ENCODE peak calls at places on chromosomes 5 and 9, in four cellular contexts. One of them, this sample, is unnamed.

GRCh38 chr5:77993799-77994318 is 217.7 kb upstream of the TBCA start:
- DNase-seq in brain microvascular endothelial cell: no peak
- DNase-seq in fibroblast of pulmonary artery: no peak
- DNase-seq in cardiac fibroblast: no peak
- DNase-seq in this sample: no peak

GRCh38 chr5:134245101-134245604 is 19.3 kb upstream of the PPP2CA start:
- DNase-seq in brain microvascular endothelial cell: peak
- DNase-seq in fibroblast of pulmonary artery: peak
- DNase-seq in cardiac fibroblast: peak
- DNase-seq in this sample: no peak

GRCh38 chr5:15500326-15500958 is 462 bp downstream of the FBXL7 start:
- DNase-seq in fibroblast of pulmonary artery: peak
- DNase-seq in brain microvascular endothelial cell: peak
- DNase-seq in cardiac fibroblast: peak
- DNase-seq in this sample: no peak

GRCh38 chr9:99778308-99778707 is 43.4 kb upstream of the NR4A3 start:
- DNase-seq in brain microvascular endothelial cell: peak
- DNase-seq in fibroblast of pulmonary artery: peak
- DNase-seq in cardiac fibroblast: peak
- DNase-seq in this sample: peak

GRCh38 chr5:39428639-39429038 is 3.9 kb upstream of the DAB2 start:
- DNase-seq in cardiac fibroblast: no peak
- DNase-seq in brain microvascular endothelial cell: no peak
- DNase-seq in fibroblast of pulmonary artery: no peak
- DNase-seq in this sample: no peak

GRCh38 chr5:75670571-75670970 is 46.7 kb downstream of the POC5 start:
- DNase-seq in fibroblast of pulmonary artery: peak
- DNase-seq in brain microvascular endothelial cell: no peak
- DNase-seq in cardiac fibroblast: no peak
- DNase-seq in this sample: no peak

GRCh38 chr9:120715331-120715924 is 1.2 kb upstream of the MEGF9 start:
- DNase-seq in brain microvascular endothelial cell: peak
- DNase-seq in fibroblast of pulmonary artery: peak
- DNase-seq in cardiac fibroblast: peak
- DNase-seq in this sample: peak

GRCh38 chr9:131661954-131662621 is 77.8 kb downstream of the RAPGEF1 start:
- DNase-seq in brain microvascular endothelial cell: no peak
- DNase-seq in fibroblast of pulmonary artery: no peak
- DNase-seq in cardiac fibroblast: no peak
- DNase-seq in this sample: no peak

GRCh38 chr5:65359981-65360380 is 121.7 kb downstream of the ADAMTS6 start:
- DNase-seq in brain microvascular endothelial cell: no peak
- DNase-seq in fibroblast of pulmonary artery: peak
- DNase-seq in cardiac fibroblast: peak
- DNase-seq in this sample: no peak

GRCh38 chr9:13786131-13786530 is 506.6 kb upstream of the MPDZ start:
- DNase-seq in fibroblast of pulmonary artery: peak
- DNase-seq in brain microvascular endothelial cell: peak
- DNase-seq in cardiac fibroblast: peak
- DNase-seq in this sample: no peak

GRCh38 chr9:135960328-135961276 is 571 bp downstream of the UBAC1 start:
- DNase-seq in fibroblast of pulmonary artery: no peak
- DNase-seq in brain microvascular endothelial cell: no peak
- DNase-seq in cardiac fibroblast: peak
- DNase-seq in this sample: no peak

GRCh38 chr9:136274786-136275654 is 28.9 kb downstream of the CCDC187 start:
- DNase-seq in brain microvascular endothelial cell: no peak
- DNase-seq in fibroblast of pulmonary artery: no peak
- DNase-seq in cardiac fibroblast: no peak
- DNase-seq in this sample: no peak

GRCh38 chr5:121681200-121681855 is 170.4 kb upstream of the FTMT start:
- DNase-seq in cardiac fibroblast: no peak
- DNase-seq in fibroblast of pulmonary artery: no peak
- DNase-seq in brain microvascular endothelial cell: no peak
- DNase-seq in this sample: no peak

GRCh38 chr5:105735704-105736103 is 1935.0 kb downstream of the EFNA5 start:
- DNase-seq in cardiac fibroblast: no peak
- DNase-seq in brain microvascular endothelial cell: peak
- DNase-seq in fibroblast of pulmonary artery: peak
- DNase-seq in this sample: no peak

GRCh38 chr5:177370488-177371119 is 12.9 kb downstream of the RGS14 start:
- DNase-seq in fibroblast of pulmonary artery: peak
- DNase-seq in brain microvascular endothelial cell: peak
- DNase-seq in cardiac fibroblast: peak
- DNase-seq in this sample: peak

GRCh38 chr9:20511680-20512079 is 110.6 kb downstream of the MLLT3 start:
- DNase-seq in cardiac fibroblast: no peak
- DNase-seq in fibroblast of pulmonary artery: peak
- DNase-seq in brain microvascular endothelial cell: peak
- DNase-seq in this sample: no peak

GRCh38 chr9:110217656-110218099 is 9.7 kb upstream of the C9orf152 start:
- DNase-seq in brain microvascular endothelial cell: peak
- DNase-seq in fibroblast of pulmonary artery: peak
- DNase-seq in cardiac fibroblast: peak
- DNase-seq in this sample: peak

GRCh38 chr5:55924744-55925143 is 70.0 kb downstream of the IL6ST start:
- DNase-seq in brain microvascular endothelial cell: no peak
- DNase-seq in cardiac fibroblast: no peak
- DNase-seq in fibroblast of pulmonary artery: no peak
- DNase-seq in this sample: no peak

GRCh38 chr9:73050887-73051550 is 98.2 kb upstream of the ALDH1A1 start:
- DNase-seq in cardiac fibroblast: no peak
- DNase-seq in fibroblast of pulmonary artery: no peak
- DNase-seq in brain microvascular endothelial cell: no peak
- DNase-seq in this sample: no peak

GRCh38 chr5:100904259-100904822 is 1.3 kb upstream of the ST8SIA4 start:
- DNase-seq in brain microvascular endothelial cell: no peak
- DNase-seq in fibroblast of pulmonary artery: no peak
- DNase-seq in cardiac fibroblast: no peak
- DNase-seq in this sample: no peak

GRCh38 chr9:113998114-113998513 is 80.0 kb downstream of the AMBP start:
- DNase-seq in fibroblast of pulmonary artery: no peak
- DNase-seq in brain microvascular endothelial cell: no peak
- DNase-seq in cardiac fibroblast: no peak
- DNase-seq in this sample: no peak

GRCh38 chr5:101943784-101944183 is 352.3 kb downstream of the SLCO4C1 start:
- DNase-seq in fibroblast of pulmonary artery: no peak
- DNase-seq in cardiac fibroblast: peak
- DNase-seq in brain microvascular endothelial cell: no peak
- DNase-seq in this sample: no peak

GRCh38 chr9:83570359-83570758 is 32.2 kb upstream of the FRMD3 start:
- DNase-seq in brain microvascular endothelial cell: no peak
- DNase-seq in fibroblast of pulmonary artery: no peak
- DNase-seq in cardiac fibroblast: peak
- DNase-seq in this sample: no peak

GRCh38 chr9:15510789-15511575 is at the start of gene PSIP1:
- DNase-seq in fibroblast of pulmonary artery: peak
- DNase-seq in brain microvascular endothelial cell: peak
- DNase-seq in cardiac fibroblast: peak
- DNase-seq in this sample: peak

GRCh38 chr9:112241491-112241890 is 66.4 kb upstream of the SUSD1 start:
- DNase-seq in fibroblast of pulmonary artery: peak
- DNase-seq in cardiac fibroblast: peak
- DNase-seq in brain microvascular endothelial cell: peak
- DNase-seq in this sample: no peak

GRCh38 chr9:38689678-38690077 is 30.3 kb downstream of the FAM240B start:
- DNase-seq in fibroblast of pulmonary artery: peak
- DNase-seq in brain microvascular endothelial cell: no peak
- DNase-seq in cardiac fibroblast: peak
- DNase-seq in this sample: no peak

GRCh38 chr5:33379757-33380156 is 61.0 kb upstream of the TARS1 start:
- DNase-seq in cardiac fibroblast: peak
- DNase-seq in brain microvascular endothelial cell: no peak
- DNase-seq in fibroblast of pulmonary artery: peak
- DNase-seq in this sample: no peak

GRCh38 chr5:71601222-71602026 is 14.3 kb downstream of the MCCC2 start:
- DNase-seq in brain microvascular endothelial cell: peak
- DNase-seq in fibroblast of pulmonary artery: peak
- DNase-seq in cardiac fibroblast: peak
- DNase-seq in this sample: peak

GRCh38 chr5:137617806-137618205 is 118.1 kb downstream of the KLHL3 start:
- DNase-seq in fibroblast of pulmonary artery: peak
- DNase-seq in brain microvascular endothelial cell: peak
- DNase-seq in cardiac fibroblast: peak
- DNase-seq in this sample: no peak

GRCh38 chr5:53542917-53543316 is 17.5 kb upstream of the NDUFS4 start:
- DNase-seq in fibroblast of pulmonary artery: no peak
- DNase-seq in cardiac fibroblast: no peak
- DNase-seq in brain microvascular endothelial cell: no peak
- DNase-seq in this sample: no peak

GRCh38 chr9:119441338-119441737 is 72.1 kb upstream of the BRINP1 start:
- DNase-seq in cardiac fibroblast: no peak
- DNase-seq in brain microvascular endothelial cell: no peak
- DNase-seq in fibroblast of pulmonary artery: no peak
- DNase-seq in this sample: no peak

GRCh38 chr5:52674815-52675545 is 112.7 kb upstream of the ITGA1 start:
- DNase-seq in cardiac fibroblast: peak
- DNase-seq in brain microvascular endothelial cell: peak
- DNase-seq in fibroblast of pulmonary artery: peak
- DNase-seq in this sample: peak

GRCh38 chr9:95127249-95128176 is 190.0 kb downstream of the FANCC start:
- DNase-seq in cardiac fibroblast: peak
- DNase-seq in fibroblast of pulmonary artery: peak
- DNase-seq in brain microvascular endothelial cell: peak
- DNase-seq in this sample: no peak

GRCh38 chr9:137486545-137487453 is 27.7 kb upstream of the NSMF start:
- DNase-seq in brain microvascular endothelial cell: no peak
- DNase-seq in fibroblast of pulmonary artery: no peak
- DNase-seq in cardiac fibroblast: no peak
- DNase-seq in this sample: no peak

GRCh38 chr9:90965141-90965910 is 163.7 kb downstream of the SYK start:
- DNase-seq in brain microvascular endothelial cell: peak
- DNase-seq in cardiac fibroblast: peak
- DNase-seq in fibroblast of pulmonary artery: no peak
- DNase-seq in this sample: no peak

GRCh38 chr5:32601623-32602295 is 16.4 kb downstream of the SUB1 start:
- DNase-seq in fibroblast of pulmonary artery: no peak
- DNase-seq in cardiac fibroblast: no peak
- DNase-seq in brain microvascular endothelial cell: no peak
- DNase-seq in this sample: no peak

GRCh38 chr5:10227396-10227795 is 22.3 kb downstream of the ATPSCKMT start:
- DNase-seq in fibroblast of pulmonary artery: peak
- DNase-seq in brain microvascular endothelial cell: peak
- DNase-seq in cardiac fibroblast: no peak
- DNase-seq in this sample: no peak

GRCh38 chr5:60992871-60993270 is 47.9 kb downstream of the NDUFAF2 start:
- DNase-seq in brain microvascular endothelial cell: no peak
- DNase-seq in cardiac fibroblast: no peak
- DNase-seq in fibroblast of pulmonary artery: no peak
- DNase-seq in this sample: no peak

GRCh38 chr9:111566234-111566633 is 33.2 kb downstream of the PTGR1 start:
- DNase-seq in brain microvascular endothelial cell: no peak
- DNase-seq in cardiac fibroblast: peak
- DNase-seq in fibroblast of pulmonary artery: peak
- DNase-seq in this sample: no peak

GRCh38 chr9:136439550-136440408 is at the start of gene INPP5E:
- DNase-seq in fibroblast of pulmonary artery: peak
- DNase-seq in cardiac fibroblast: peak
- DNase-seq in brain microvascular endothelial cell: peak
- DNase-seq in this sample: no peak

GRCh38 chr5:145793574-145793973 is 41.6 kb downstream of the PRELID2 start:
- DNase-seq in fibroblast of pulmonary artery: no peak
- DNase-seq in brain microvascular endothelial cell: no peak
- DNase-seq in cardiac fibroblast: no peak
- DNase-seq in this sample: no peak
- H3K4me3 ChIP-seq in fibroblast of pulmonary artery: no peak
- H3K4me3 ChIP-seq in brain microvascular endothelial cell: no peak
- H3K4me3 ChIP-seq in cardiac fibroblast: no peak
- H3K4me3 ChIP-seq in this sample: no peak

GRCh38 chr9:115717711-115718173 is 435.8 kb upstream of the PAPPA start:
- DNase-seq in cardiac fibroblast: peak
- DNase-seq in brain microvascular endothelial cell: peak
- DNase-seq in fibroblast of pulmonary artery: peak
- DNase-seq in this sample: peak
- TF ChIP-seq CTCF in cardiac fibroblast: no peak
- TF ChIP-seq CTCF in brain microvascular endothelial cell: no peak
- TF ChIP-seq CTCF in fibroblast of pulmonary artery: no peak
- TF ChIP-seq CTCF in this sample: no peak

GRCh38 chr5:86929123-86929766 is 311.5 kb downstream of the COX7C start:
- DNase-seq in fibroblast of pulmonary artery: no peak
- DNase-seq in cardiac fibroblast: no peak
- DNase-seq in brain microvascular endothelial cell: no peak
- DNase-seq in this sample: no peak
- H3K4me3 ChIP-seq in fibroblast of pulmonary artery: no peak
- H3K4me3 ChIP-seq in cardiac fibroblast: no peak
- H3K4me3 ChIP-seq in brain microvascular endothelial cell: no peak
- H3K4me3 ChIP-seq in this sample: no peak

DNA sequence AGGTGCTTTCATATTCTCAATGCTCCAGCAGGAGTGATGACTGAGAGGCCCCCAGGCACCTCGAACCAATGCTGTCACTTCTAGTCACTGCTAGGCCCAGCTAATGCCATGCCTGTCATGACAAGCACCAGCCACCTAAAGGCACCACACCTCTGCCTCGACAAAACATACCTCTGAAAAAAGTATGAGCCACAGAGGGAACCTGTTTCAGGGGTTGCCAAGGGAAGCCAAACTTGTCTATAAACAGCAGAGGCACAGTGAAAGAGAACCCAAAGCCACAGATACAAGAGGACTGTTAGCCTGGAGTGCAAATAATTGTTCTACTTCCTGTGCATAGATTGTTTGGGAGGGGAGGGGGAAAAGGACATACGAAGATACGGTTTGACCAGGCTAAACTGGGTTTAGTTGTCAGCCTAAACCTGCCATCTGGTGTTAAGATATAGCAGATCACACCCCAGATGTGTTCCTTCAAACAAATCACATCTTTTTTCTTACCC is 45.9 kb downstream of the BNC2 start:
- DNase-seq in fibroblast of pulmonary artery: peak
- DNase-seq in brain microvascular endothelial cell: peak
- DNase-seq in cardiac fibroblast: peak
- DNase-seq in this sample: no peak
- TF ChIP-seq CTCF in fibroblast of pulmonary artery: peak
- TF ChIP-seq CTCF in brain microvascular endothelial cell: no peak
- TF ChIP-seq CTCF in cardiac fibroblast: peak
- TF ChIP-seq CTCF in this sample: peak

GRCh38 chr9:127049581-127049980 is 72.9 kb downstream of the ANGPTL2 start:
- DNase-seq in cardiac fibroblast: peak
- DNase-seq in fibroblast of pulmonary artery: peak
- DNase-seq in brain microvascular endothelial cell: peak
- DNase-seq in this sample: no peak

GRCh38 chr9:127050581-127050980 is 71.9 kb downstream of the ANGPTL2 start:
- DNase-seq in cardiac fibroblast: no peak
- DNase-seq in fibroblast of pulmonary artery: no peak
- DNase-seq in brain microvascular endothelial cell: no peak
- DNase-seq in this sample: no peak

GRCh38 chr9:127050152-127050551 is 72.3 kb downstream of the ANGPTL2 start:
- DNase-seq in fibroblast of pulmonary artery: no peak
- DNase-seq in brain microvascular endothelial cell: no peak
- DNase-seq in cardiac fibroblast: no peak
- DNase-seq in this sample: no peak

GRCh38 chr9:127047971-127048370 is 74.5 kb downstream of the ANGPTL2 start:
- DNase-seq in cardiac fibroblast: no peak
- DNase-seq in fibroblast of pulmonary artery: no peak
- DNase-seq in brain microvascular endothelial cell: no peak
- DNase-seq in this sample: no peak

GRCh38 chr9:127049044-127049443 is 73.4 kb downstream of the ANGPTL2 start:
- DNase-seq in fibroblast of pulmonary artery: peak
- DNase-seq in brain microvascular endothelial cell: peak
- DNase-seq in cardiac fibroblast: peak
- DNase-seq in this sample: peak
- H3K4me3 ChIP-seq in fibroblast of pulmonary artery: no peak
- H3K4me3 ChIP-seq in brain microvascular endothelial cell: no peak
- H3K4me3 ChIP-seq in cardiac fibroblast: no peak
- H3K4me3 ChIP-seq in this sample: no peak